ENCODE peak calls at places on chromosomes 16 and 17, in eight cellular contexts. T, O, P, D, B, V, E and K are unnamed samples.

GRCh38 chr17:5418858-5419355 is 555 bp downstream of the NUP88 start:
- DNase-seq in D (peak), P (peak), T (no peak), O (peak), V (peak), E (peak), B (peak), K (no peak)

GRCh38 chr16:27685802-27686201 is 135.9 kb downstream of the KATNIP start:
- DNase-seq in T (no peak), E (no peak), P (no peak), B (no peak), D (peak), O (no peak), V (peak), K (peak)

GRCh38 chr16:67445126-67445426 is 14.2 kb downstream of the HSD11B2 start:
- DNase-seq in P (no peak), V (no peak), E (no peak), T (no peak), O (no peak), B (no peak), D (no peak), K (no peak)

GRCh38 chr17:78142113-78142861 is 3.9 kb upstream of the C17orf99 start:
- DNase-seq in V (peak), B (no peak), T (no peak), O (no peak), P (no peak), D (peak), E (no peak), K (peak)

GRCh38 chr16:50501251-50501650 is 46.9 kb upstream of the NKD1 start:
- DNase-seq in E (no peak), O (no peak), V (no peak), T (no peak), B (no peak), D (no peak), P (no peak), K (no peak)

GRCh38 chr17:74859439-74860228 is at the start of gene GRIN2C:
- DNase-seq in E (no peak), O (no peak), V (no peak), P (peak), T (no peak), B (no peak), D (no peak), K (no peak)

GRCh38 chr17:8628609-8629169 is 1.8 kb downstream of the MYH10 start:
- DNase-seq in V (peak), E (no peak), O (no peak), T (no peak), D (no peak), B (no peak), P (no peak), K (no peak)

GRCh38 chr17:66493283-66494019 is 191.0 kb downstream of the PRKCA start:
- DNase-seq in T (peak), P (no peak), E (no peak), V (peak), D (peak), O (no peak), B (no peak), K (peak)

GRCh38 chr17:62892870-62893338 is 73.1 kb upstream of the TANC2 start:
- DNase-seq in O (no peak), D (peak), P (no peak), B (peak), T (no peak), E (peak), V (peak), K (peak)

GRCh38 chr16:85998178-85998867 is 99.4 kb downstream of the IRF8 start:
- DNase-seq in O (no peak), B (no peak), D (no peak), T (no peak), V (no peak), E (no peak), P (no peak), K (no peak)

GRCh38 chr16:9177861-9178260 is 86.4 kb downstream of the HAPSTR1 start:
- DNase-seq in E (no peak), O (no peak), V (no peak), B (no peak), D (no peak), P (no peak), T (no peak), K (no peak)